ENCODE peak calls at places on chromosomes 13 and 19, in five cellular contexts. V, F, B, N and M are unnamed samples.

GRCh38 chr13:49459580-49459979 is 15.5 kb downstream of the SETDB2 start:
- DNase-seq in V (no peak), F (no peak), B (no peak), N (no peak), M (no peak)

GRCh38 chr13:44697058-44697457 is 120.9 kb upstream of the TSC22D1 start:
- DNase-seq in V (no peak), F (no peak), B (no peak), N (no peak), M (no peak)

GRCh38 chr19:30227071-30227621 is 145.0 kb upstream of the ZNF536 start:
- DNase-seq in V (no peak), F (peak; percentile 63), B (peak; percentile 22), N (peak; percentile 49), M (no peak)

GRCh38 chr13:110411316-110412105 is 104.4 kb downstream of the COL4A2 start:
- DNase-seq in V (no peak), F (no peak), B (no peak), N (no peak), M (no peak)

GRCh38 chr13:113862766-113863510 is 938 bp downstream of the GAS6 start:
- DNase-seq in V (no peak), F (peak; percentile 78), B (peak; percentile 53), N (peak; percentile 56), M (peak; percentile 62)

GRCh38 chr19:57964761-57965160 is 9.6 kb downstream of the C19orf18 start:
- DNase-seq in V (no peak), F (no peak), B (no peak), N (no peak), M (no peak)

GRCh38 chr13:22114630-22115311 is 443.9 kb downstream of the FGF9 start:
- DNase-seq in V (no peak), F (no peak), B (no peak), N (no peak), M (no peak)

GRCh38 chr13:31930490-31930889 is 101.1 kb upstream of the FRY start:
- DNase-seq in V (no peak), F (no peak), B (no peak), N (no peak), M (no peak)

GRCh38 chr19:18804643-18805042 is 13.5 kb upstream of the COMP start:
- DNase-seq in V (no peak), F (no peak), B (no peak), N (no peak), M (no peak)

GRCh38 chr13:63190219-63190618 is 1774.6 kb upstream of the PCDH20 start:
- DNase-seq in V (no peak), F (no peak), B (no peak), N (no peak), M (no peak)

GRCh38 chr13:49521216-49521615 is 25.5 kb downstream of the PHF11 start:
- DNase-seq in V (no peak), F (no peak), B (no peak), N (no peak), M (no peak)

GRCh38 chr13:52164989-52165388 is 5.6 kb upstream of the NEK3 start:
- DNase-seq in V (no peak), F (no peak), B (no peak), N (no peak), M (no peak)

GRCh38 chr13:52845334-52845761 is 3.1 kb downstream of the PCDH8 start:
- DNase-seq in V (no peak), F (peak; percentile 64), B (no peak), N (no peak), M (no peak)

GRCh38 chr13:73602295-73602694 is 531.9 kb downstream of the KLF12 start:
- DNase-seq in V (no peak), F (peak; percentile 22), B (no peak), N (no peak), M (no peak)

GRCh38 chr13:112348642-112349345 is 27.4 kb upstream of the SPACA7 start:
- DNase-seq in V (no peak), F (no peak), B (no peak), N (no peak), M (no peak)

GRCh38 chr13:29411493-29411892 is 184.0 kb downstream of the SLC7A1 start:
- DNase-seq in V (no peak), F (no peak), B (no peak), N (no peak), M (no peak)

GRCh38 chr13:111217661-111218060 is 102.6 kb downstream of the ARHGEF7 start:
- DNase-seq in V (no peak), F (no peak), B (no peak), N (no peak), M (no peak)

GRCh38 chr19:17206736-17207581 is 8.2 kb upstream of the USE1 start:
- DNase-seq in V (no peak), F (no peak), B (no peak), N (no peak), M (no peak)

GRCh38 chr13:52348983-52349780 is 56.8 kb downstream of the THSD1 start:
- DNase-seq in V (no peak), F (no peak), B (no peak), N (no peak), M (peak; percentile 22)

GRCh38 chr19:13132471-13133166 is 14.6 kb downstream of the NACC1 start:
- DNase-seq in V (no peak), F (no peak), B (no peak), N (no peak), M (no peak)

GRCh38 chr19:31232871-31233270 is 116.4 kb downstream of the TSHZ3 start:
- DNase-seq in V (no peak), F (no peak), B (no peak), N (no peak), M (no peak)

GRCh38 chr19:8250596-8250995 is 41.4 kb downstream of the CERS4 start:
- DNase-seq in V (no peak), F (no peak), B (no peak), N (no peak), M (no peak)

GRCh38 chr19:8248348-8249328 is 39.5 kb downstream of the CERS4 start:
- DNase-seq in V (no peak), F (no peak), B (no peak), N (no peak), M (no peak)

GRCh38 chr19:8253678-8254077 is 44.5 kb downstream of the CERS4 start:
- DNase-seq in V (no peak), F (no peak), B (no peak), N (no peak), M (no peak)

GRCh38 chr19:8252922-8253589 is 43.9 kb downstream of the CERS4 start:
- DNase-seq in V (peak; percentile 78), F (peak; percentile 91), B (peak; percentile 83), N (peak; percentile 93), M (peak; percentile 85)

DNA sequence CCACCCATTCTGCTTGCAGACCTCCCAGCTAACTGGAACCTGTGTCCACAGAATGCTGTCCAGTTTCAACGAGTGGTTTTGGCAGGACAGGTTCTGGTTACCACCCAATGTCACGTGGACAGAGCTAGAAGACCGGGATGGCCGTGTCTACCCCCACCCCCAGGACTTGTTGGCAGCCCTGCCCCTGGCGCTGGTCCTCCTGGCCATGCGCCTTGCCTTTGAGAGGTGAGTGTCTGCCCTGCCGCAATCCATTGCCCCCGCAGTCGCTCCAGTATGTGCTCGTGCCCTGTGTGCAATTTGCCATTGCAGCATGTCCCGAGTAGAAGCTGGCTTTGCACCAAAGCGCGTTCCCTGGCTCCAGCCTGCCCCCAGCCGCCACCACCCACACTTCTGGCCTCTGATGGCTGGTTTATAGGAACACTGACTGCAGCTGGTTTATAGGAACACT is 41.9 kb downstream of the CERS4 start:
- DNase-seq in V (peak; percentile 49), F (no peak), B (peak; percentile 75), N (no peak), M (no peak)
- TF ChIP-seq CTCF in V (no peak), F (no peak), B (peak; percentile 37), N (no peak), M (no peak)

GRCh38 chr19:49688531-49689132 is 762 bp upstream of the ADM5 start:
- DNase-seq in V (no peak), F (peak; percentile 42), B (no peak), N (no peak), M (no peak)

GRCh38 chr19:49690656-49691242 is at the start of gene CPT1C:
- DNase-seq in V (peak; percentile 73), F (peak; percentile 97), B (peak; percentile 80), N (peak; percentile 80), M (peak; percentile 85)

GRCh38 chr19:49690073-49690655 is 752 bp upstream of the CPT1C start:
- DNase-seq in V (no peak), F (peak; percentile 34), B (no peak), N (no peak), M (no peak)

GRCh38 chr19:49687566-49688316 is 1.7 kb upstream of the ADM5 start:
- DNase-seq in V (no peak), F (peak; percentile 55), B (no peak), N (no peak), M (no peak)

DNA sequence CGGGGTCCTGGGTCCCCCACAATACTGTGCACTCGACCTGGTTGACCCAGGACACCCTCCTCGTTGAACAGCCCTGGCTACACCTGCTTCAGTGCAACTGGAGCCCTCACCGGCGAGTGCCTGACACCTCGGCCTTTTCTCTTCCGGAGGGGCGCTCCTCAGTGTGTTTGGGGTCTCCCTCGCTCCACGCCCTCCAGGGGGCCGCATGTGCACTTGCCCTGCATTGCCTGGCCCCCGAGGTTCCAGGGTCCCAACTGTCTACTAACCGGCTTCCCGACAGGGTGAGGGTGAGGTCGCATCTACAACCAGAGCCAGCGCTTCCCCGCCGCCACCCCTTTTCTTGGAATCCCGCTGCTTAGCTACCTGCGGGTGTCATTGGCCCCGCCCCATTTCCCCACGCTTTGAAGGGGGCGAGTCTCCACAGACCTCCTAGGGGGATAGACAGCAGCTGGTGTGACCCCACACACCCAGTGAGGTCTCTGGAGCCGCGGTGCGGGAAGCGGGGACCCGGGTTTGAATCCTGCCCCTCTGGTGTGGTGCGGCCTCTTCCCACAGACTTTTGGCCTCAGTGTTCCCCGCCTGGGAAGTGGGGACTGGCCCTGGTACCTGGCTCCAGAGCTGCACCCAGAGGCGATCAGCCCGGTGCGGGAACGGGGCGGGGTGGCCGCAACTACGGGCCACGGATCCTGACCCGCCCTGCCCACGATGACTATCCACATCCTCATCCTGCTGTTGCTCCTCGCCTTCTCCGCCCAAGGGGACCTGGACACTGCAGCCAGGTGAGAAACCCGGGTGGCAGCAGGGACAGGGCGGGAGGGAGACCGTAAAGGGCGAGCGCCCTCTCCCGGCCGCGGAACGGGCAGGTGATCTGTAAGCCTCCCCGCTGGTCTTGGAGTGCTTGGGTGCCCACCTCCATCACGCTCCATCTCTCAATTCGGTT is at the start of gene ADM5:
- DNase-seq in V (no peak), F (peak; percentile 85), B (peak; percentile 77), N (peak; percentile 63), M (peak; percentile 78)
- TF ChIP-seq CTCF in V (no peak), F (peak; percentile 84), B (peak; percentile 64), N (peak; percentile 34), M (peak; percentile 52)

GRCh38 chr19:4620675-4621074 is 18.6 kb upstream of the TNFAIP8L1 start:
- DNase-seq in V (no peak), F (no peak), B (no peak), N (no peak), M (no peak)
- TF ChIP-seq CTCF in V (no peak), F (no peak), B (no peak), N (no peak), M (no peak)

GRCh38 chr13:47000166-47000565 is 103.3 kb upstream of the HTR2A start:
- DNase-seq in V (no peak), F (no peak), B (no peak), N (no peak), M (no peak)

GRCh38 chr13:47004552-47004951 is 107.7 kb upstream of the HTR2A start:
- DNase-seq in V (no peak), F (no peak), B (no peak), N (no peak), M (no peak)

GRCh38 chr13:47005761-47006414 is 109.0 kb upstream of the HTR2A start:
- DNase-seq in V (no peak), F (no peak), B (no peak), N (no peak), M (no peak)

GRCh38 chr13:47008318-47008717 is 111.5 kb upstream of the HTR2A start:
- DNase-seq in V (no peak), F (no peak), B (no peak), N (no peak), M (no peak)

GRCh38 chr13:47004022-47004421 is 107.2 kb upstream of the HTR2A start:
- DNase-seq in V (no peak), F (no peak), B (no peak), N (no peak), M (no peak)
- TF ChIP-seq CTCF in V (no peak), F (peak; percentile 39), B (no peak), N (no peak), M (no peak)